ENCODE peak calls at places on chromosome 10, in eight cellular contexts. N is midbrain; Z is activated T-helper 1 cell treated with anti-CD3 and anti-CD28 coated beads, Interleukin-12 subunit alpha, Interleukin-12 subunit beta, Interleukin-2, Interleukin-4 antibody, amounts not matched to agents 30 ng/mL and 10 ng/mL and 1 ng/mL, durations not matched to agents 14 hours and 24 hours and 36 hours; K is sciatic nerve; F is stimulated activated CD8-positive, alpha-beta memory T cell treated with anti-CD3 and anti-CD28 coated beads, Interleukin-4, amount 100 ng/mL, for 48 hours; S is ACHN; V is RPMI8226; G is neural crest cell. Q is an unnamed sample.

GRCh38 chr10:112797221-112797620 is 152.8 kb upstream of the TCF7L2 start:
- DNase-seq in V (no peak), G (no peak), S (no peak), K (no peak), F (no peak), N (no peak), Z (no peak), Q (no peak)

GRCh38 chr10:98268694-98269386 is 846 bp upstream of the LOXL4 start:
- DNase-seq in G (no peak), F (no peak), N (no peak), V (peak), Z (no peak), S (peak), K (no peak), Q (no peak)

GRCh38 chr10:6328708-6329423 is 126.1 kb downstream of the PFKFB3 start:
- DNase-seq in Z (no peak), S (no peak), K (no peak), N (peak), F (no peak), G (no peak), V (no peak), Q (no peak)

GRCh38 chr10:99395750-99396445 is 34.5 kb downstream of the GOT1 start:
- DNase-seq in V (no peak), K (no peak), G (no peak), Z (no peak), N (peak), S (peak), F (no peak), Q (no peak)

GRCh38 chr10:21263839-21264238 is 261.6 kb downstream of the SKIDA1 start:
- DNase-seq in V (no peak), K (no peak), N (no peak), F (no peak), G (no peak), S (no peak), Z (no peak), Q (no peak)

GRCh38 chr10:49651039-49651835 is 28.2 kb upstream of the C10orf53 start:
- DNase-seq in V (no peak), Z (no peak), N (no peak), S (no peak), F (no peak), K (no peak), G (no peak), Q (peak)

GRCh38 chr10:124694467-124695195 is 49.5 kb downstream of the FAM53B start:
- DNase-seq in N (no peak), K (no peak), F (no peak), V (no peak), G (no peak), S (no peak), Z (no peak), Q (no peak)

GRCh38 chr10:6247041-6247712 is 44.4 kb downstream of the PFKFB3 start:
- DNase-seq in G (no peak), S (no peak), F (no peak), V (no peak), N (peak), K (no peak), Z (no peak), Q (no peak)

GRCh38 chr10:110617455-110618162 is 26.5 kb upstream of the RBM20 start:
- DNase-seq in S (no peak), F (no peak), Z (no peak), K (no peak), N (no peak), V (no peak), G (no peak), Q (no peak)

GRCh38 chr10:1292611-1293021 is 236.4 kb downstream of the WDR37 start:
- DNase-seq in V (no peak), S (no peak), F (no peak), K (no peak), N (no peak), Z (no peak), G (no peak), Q (no peak)

GRCh38 chr10:121956111-121957061 is 18.6 kb downstream of the NSMCE4A start:
- DNase-seq in K (no peak), S (no peak), V (no peak), G (no peak), F (no peak), Z (no peak), N (no peak), Q (no peak)

GRCh38 chr10:72146559-72147323 is 58.4 kb upstream of the SPOCK2 start:
- DNase-seq in N (no peak), K (no peak), F (no peak), S (peak), Z (no peak), V (no peak), G (no peak), Q (no peak)

GRCh38 chr10:12549297-12549696 is 199.9 kb downstream of the CAMK1D start:
- DNase-seq in G (no peak), F (no peak), V (peak), K (no peak), S (no peak), N (no peak), Z (no peak), Q (no peak)

GRCh38 chr10:44390585-44391072 is 5.7 kb upstream of the CXCL12 start:
- DNase-seq in N (no peak), G (no peak), Z (no peak), F (no peak), K (peak), S (no peak), V (no peak), Q (no peak)

GRCh38 chr10:117960345-117960744 is 86.4 kb downstream of the RAB11FIP2 start:
- DNase-seq in Z (no peak), G (no peak), N (no peak), K (no peak), F (no peak), V (no peak), S (no peak), Q (no peak)

GRCh38 chr10:31582365-31583052 is 263.5 kb downstream of the ZEB1 start:
- DNase-seq in S (no peak), K (no peak), N (no peak), G (no peak), Z (no peak), V (no peak), F (no peak), Q (no peak)

GRCh38 chr10:116538461-116538860 is 7.3 kb upstream of the PNLIP start:
- DNase-seq in G (no peak), Z (no peak), S (no peak), F (no peak), V (no peak), N (no peak), K (no peak), Q (no peak)

Q was measured in mesenteric fat pad.